ENCODE peak calls at places on chromosomes 3 and 15, in five cellular contexts. One of them, this sample, is unnamed.

GRCh38 chr3:187833799-187834578 is 88.7 kb upstream of the BCL6 start:
- DNase-seq in mammary epithelial cell: no peak
- DNase-seq in lower lobe of right lung: no peak
- DNase-seq in A549: no peak
- DNase-seq in choroid plexus epithelial cell: no peak
- DNase-seq in this sample: no peak

GRCh38 chr15:41778503-41778902 is 4.2 kb downstream of the MAPKBP1 start:
- DNase-seq in mammary epithelial cell: no peak
- DNase-seq in A549: no peak
- DNase-seq in choroid plexus epithelial cell: no peak
- DNase-seq in lower lobe of right lung: no peak
- DNase-seq in this sample: no peak

GRCh38 chr15:68204776-68205557 is at the start of gene CALML4:
- DNase-seq in A549: no peak
- DNase-seq in mammary epithelial cell: no peak
- DNase-seq in lower lobe of right lung: peak; percentile 74
- DNase-seq in choroid plexus epithelial cell: no peak
- DNase-seq in this sample: no peak

GRCh38 chr3:53350652-53351051 is 3.3 kb upstream of the DCP1A start:
- DNase-seq in lower lobe of right lung: no peak
- DNase-seq in A549: peak; percentile 10
- DNase-seq in mammary epithelial cell: no peak
- DNase-seq in choroid plexus epithelial cell: peak; percentile 55
- DNase-seq in this sample: no peak

GRCh38 chr3:45555154-45555591 is 39.4 kb upstream of the LIMD1 start:
- DNase-seq in lower lobe of right lung: no peak
- DNase-seq in A549: no peak
- DNase-seq in choroid plexus epithelial cell: no peak
- DNase-seq in mammary epithelial cell: peak; percentile 34
- DNase-seq in this sample: no peak

GRCh38 chr3:124579641-124580040 is 150.6 kb upstream of the UMPS start:
- DNase-seq in lower lobe of right lung: no peak
- DNase-seq in mammary epithelial cell: no peak
- DNase-seq in A549: no peak
- DNase-seq in choroid plexus epithelial cell: no peak
- DNase-seq in this sample: no peak

GRCh38 chr15:41506796-41507341 is 6.8 kb downstream of the LTK start:
- DNase-seq in A549: no peak
- DNase-seq in choroid plexus epithelial cell: no peak
- DNase-seq in lower lobe of right lung: no peak
- DNase-seq in mammary epithelial cell: no peak
- DNase-seq in this sample: no peak

GRCh38 chr15:58795825-58796224 is 24.7 kb downstream of the MINDY2 start:
- DNase-seq in mammary epithelial cell: no peak
- DNase-seq in lower lobe of right lung: no peak
- DNase-seq in choroid plexus epithelial cell: no peak
- DNase-seq in A549: no peak
- DNase-seq in this sample: no peak

GRCh38 chr15:77702211-77702957 is 69.7 kb upstream of the LINGO1 start:
- DNase-seq in lower lobe of right lung: no peak
- DNase-seq in choroid plexus epithelial cell: peak; percentile 47
- DNase-seq in A549: peak; percentile 52
- DNase-seq in mammary epithelial cell: peak; percentile 21
- DNase-seq in this sample: peak; percentile 14

GRCh38 chr3:189908646-189909045 is 212.1 kb downstream of the P3H2 start:
- DNase-seq in choroid plexus epithelial cell: peak; percentile 48
- DNase-seq in A549: no peak
- DNase-seq in mammary epithelial cell: peak; percentile 87
- DNase-seq in lower lobe of right lung: no peak
- DNase-seq in this sample: peak; percentile 37

DNA sequence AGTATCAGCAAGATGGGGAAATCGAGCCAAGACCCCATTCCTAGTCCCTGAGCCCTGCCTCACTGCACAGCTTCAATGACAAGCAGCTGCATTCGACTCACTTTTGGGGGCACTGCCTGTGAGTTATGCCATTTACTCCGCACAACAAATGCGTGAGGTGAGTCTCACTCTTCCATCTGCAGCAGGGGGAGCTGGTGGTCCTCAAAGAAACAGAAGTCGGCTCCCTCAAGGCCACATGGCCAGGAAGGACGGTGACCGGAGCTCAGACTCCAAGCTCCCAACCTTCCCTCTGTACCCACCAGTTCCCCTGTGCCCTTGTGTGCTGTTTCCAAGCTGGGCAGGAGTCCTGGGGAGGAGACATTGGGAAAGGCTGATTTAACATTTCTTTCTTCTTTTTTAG is 127.7 kb upstream of the IQSEC1 start:
- DNase-seq in A549: no peak
- DNase-seq in lower lobe of right lung: no peak
- DNase-seq in mammary epithelial cell: no peak
- DNase-seq in choroid plexus epithelial cell: peak; percentile 11
- DNase-seq in this sample: no peak
- TF ChIP-seq CTCF in A549: no peak
- TF ChIP-seq CTCF in lower lobe of right lung: no peak
- TF ChIP-seq CTCF in mammary epithelial cell: no peak
- TF ChIP-seq CTCF in choroid plexus epithelial cell: peak; percentile 33
- TF ChIP-seq CTCF in this sample: peak; percentile 22

GRCh38 chr3:114408763-114409162 is 114.9 kb downstream of the TIGIT start:
- DNase-seq in A549: no peak
- DNase-seq in choroid plexus epithelial cell: no peak
- DNase-seq in lower lobe of right lung: no peak
- DNase-seq in mammary epithelial cell: no peak
- DNase-seq in this sample: no peak
- H3K4me3 ChIP-seq in A549: no peak overlapping the region
- H3K4me3 ChIP-seq in choroid plexus epithelial cell: no peak overlapping the region
- H3K4me3 ChIP-seq in lower lobe of right lung: no peak overlapping the region
- H3K4me3 ChIP-seq in mammary epithelial cell: peak overlapping the region; percentile 4
- H3K4me3 ChIP-seq in this sample: no peak overlapping the region

GRCh38 chr3:185075547-185075946 is 77.3 kb downstream of the C3orf70 start:
- DNase-seq in A549: no peak
- DNase-seq in lower lobe of right lung: no peak
- DNase-seq in mammary epithelial cell: no peak
- DNase-seq in choroid plexus epithelial cell: no peak
- DNase-seq in this sample: no peak

GRCh38 chr3:185070491-185071335 is 82.1 kb downstream of the C3orf70 start:
- DNase-seq in lower lobe of right lung: no peak
- DNase-seq in A549: peak; percentile 11
- DNase-seq in mammary epithelial cell: peak; percentile 21
- DNase-seq in choroid plexus epithelial cell: peak; percentile 53
- DNase-seq in this sample: no peak

GRCh38 chr3:185069583-185070030 is 83.3 kb downstream of the C3orf70 start:
- DNase-seq in A549: no peak
- DNase-seq in mammary epithelial cell: no peak
- DNase-seq in choroid plexus epithelial cell: no peak
- DNase-seq in lower lobe of right lung: no peak
- DNase-seq in this sample: no peak

GRCh38 chr3:185069023-185069422 is 83.8 kb downstream of the C3orf70 start:
- DNase-seq in choroid plexus epithelial cell: no peak
- DNase-seq in lower lobe of right lung: no peak
- DNase-seq in A549: no peak
- DNase-seq in mammary epithelial cell: no peak
- DNase-seq in this sample: no peak

GRCh38 chr3:185071401-185071800 is 81.5 kb downstream of the C3orf70 start:
- DNase-seq in lower lobe of right lung: no peak
- DNase-seq in mammary epithelial cell: no peak
- DNase-seq in choroid plexus epithelial cell: no peak
- DNase-seq in A549: no peak
- DNase-seq in this sample: no peak
- TF ChIP-seq CTCF in lower lobe of right lung: no peak
- TF ChIP-seq CTCF in mammary epithelial cell: no peak
- TF ChIP-seq CTCF in choroid plexus epithelial cell: no peak
- TF ChIP-seq CTCF in A549: no peak
- TF ChIP-seq CTCF in this sample: no peak

GRCh38 chr15:61398310-61398709 is 169.2 kb upstream of the RORA start:
- DNase-seq in lower lobe of right lung: no peak
- DNase-seq in A549: no peak
- DNase-seq in choroid plexus epithelial cell: no peak
- DNase-seq in mammary epithelial cell: no peak
- DNase-seq in this sample: no peak
- H3K4me3 ChIP-seq in lower lobe of right lung: no peak overlapping the region
- H3K4me3 ChIP-seq in A549: no peak overlapping the region
- H3K4me3 ChIP-seq in choroid plexus epithelial cell: no peak overlapping the region
- H3K4me3 ChIP-seq in mammary epithelial cell: no peak overlapping the region
- H3K4me3 ChIP-seq in this sample: no peak overlapping the region

GRCh38 chr3:11558461-11558903 is 85.2 kb downstream of the VGLL4 start:
- DNase-seq in choroid plexus epithelial cell: no peak
- DNase-seq in mammary epithelial cell: no peak
- DNase-seq in lower lobe of right lung: peak; percentile 41
- DNase-seq in A549: no peak
- DNase-seq in this sample: no peak
- TF ChIP-seq CTCF in choroid plexus epithelial cell: no peak
- TF ChIP-seq CTCF in mammary epithelial cell: no peak
- TF ChIP-seq CTCF in lower lobe of right lung: no peak
- TF ChIP-seq CTCF in A549: no peak
- TF ChIP-seq CTCF in this sample: no peak

GRCh38 chr3:143121240-143122088 is 1.9 kb downstream of the CHST2 start:
- DNase-seq in mammary epithelial cell: peak; percentile 36
- DNase-seq in choroid plexus epithelial cell: peak; percentile 87
- DNase-seq in lower lobe of right lung: peak; percentile 57
- DNase-seq in A549: peak; percentile 9
- DNase-seq in this sample: no peak
- H3K4me3 ChIP-seq in mammary epithelial cell: no peak overlapping the region
- H3K4me3 ChIP-seq in choroid plexus epithelial cell: peak overlapping the region; percentile 67
- H3K4me3 ChIP-seq in lower lobe of right lung: peak overlapping the region; percentile 72
- H3K4me3 ChIP-seq in A549: peak overlapping the region; percentile 70
- H3K4me3 ChIP-seq in this sample: peak overlapping the region; percentile 90

GRCh38 chr3:62662680-62663079 is 212.5 kb downstream of the CADPS start:
- DNase-seq in lower lobe of right lung: no peak
- DNase-seq in choroid plexus epithelial cell: no peak
- DNase-seq in mammary epithelial cell: no peak
- DNase-seq in A549: no peak
- DNase-seq in this sample: no peak

GRCh38 chr3:62667714-62668113 is 207.5 kb downstream of the CADPS start:
- DNase-seq in A549: no peak
- DNase-seq in mammary epithelial cell: no peak
- DNase-seq in choroid plexus epithelial cell: no peak
- DNase-seq in lower lobe of right lung: no peak
- DNase-seq in this sample: no peak

GRCh38 chr3:62670351-62670750 is 204.9 kb downstream of the CADPS start:
- DNase-seq in choroid plexus epithelial cell: no peak
- DNase-seq in mammary epithelial cell: no peak
- DNase-seq in lower lobe of right lung: no peak
- DNase-seq in A549: no peak
- DNase-seq in this sample: no peak

GRCh38 chr3:62669161-62669560 is 206.1 kb downstream of the CADPS start:
- DNase-seq in mammary epithelial cell: no peak
- DNase-seq in lower lobe of right lung: no peak
- DNase-seq in choroid plexus epithelial cell: no peak
- DNase-seq in A549: no peak
- DNase-seq in this sample: no peak

GRCh38 chr3:62665627-62666433 is 209.4 kb downstream of the CADPS start:
- DNase-seq in lower lobe of right lung: peak; percentile 54
- DNase-seq in choroid plexus epithelial cell: peak; percentile 61
- DNase-seq in A549: peak; percentile 0
- DNase-seq in mammary epithelial cell: peak; percentile 50
- DNase-seq in this sample: peak; percentile 7
- TF ChIP-seq CTCF in lower lobe of right lung: peak; percentile 52
- TF ChIP-seq CTCF in choroid plexus epithelial cell: peak; percentile 74
- TF ChIP-seq CTCF in A549: peak; percentile 41
- TF ChIP-seq CTCF in mammary epithelial cell: peak; percentile 95
- TF ChIP-seq CTCF in this sample: peak; percentile 60